ENCODE peak calls at places on chromosomes 11 and 22, in five cellular contexts. H, I, M, N and S are unnamed samples.

GRCh38 chr11:24808173-24808572 is 311.3 kb downstream of the LUZP2 start:
- DNase-seq in H (no peak), I (no peak), M (no peak), N (no peak), S (no peak)

GRCh38 chr22:47787501-47788227 is 1025.2 kb downstream of the TBC1D22A start:
- DNase-seq in H (no peak), I (no peak), M (no peak), N (no peak), S (peak)

GRCh38 chr11:116130122-116130521 is 625.9 kb upstream of the CADM1 start:
- DNase-seq in H (no peak), I (no peak), M (no peak), N (no peak), S (no peak)

GRCh38 chr11:116790167-116791001 is 1.3 kb downstream of the APOA5 start:
- DNase-seq in H (no peak), I (no peak), M (no peak), N (no peak), S (no peak)

GRCh38 chr11:20963596-20963995 is 294.2 kb downstream of the NELL1 start:
- DNase-seq in H (no peak), I (no peak), M (no peak), N (no peak), S (no peak)

GRCh38 chr11:65814131-65814959 is 19.4 kb upstream of the SNX32 start:
- DNase-seq in H (no peak), I (no peak), M (no peak), N (no peak), S (no peak)

GRCh38 chr11:47378011-47378835 is at the start of gene SPI1:
- DNase-seq in H (peak), I (peak), M (no peak), N (no peak), S (no peak)

GRCh38 chr11:135027461-135027860 is 615.4 kb upstream of the B3GAT1 start:
- DNase-seq in H (peak), I (no peak), M (peak), N (no peak), S (peak)

GRCh38 chr22:48696371-48696770 is 1131.3 kb downstream of the BRD1 start:
- DNase-seq in H (no peak), I (no peak), M (no peak), N (no peak), S (no peak)

GRCh38 chr11:61827573-61828378 is at the start of gene FADS2:
- DNase-seq in H (peak), I (no peak), M (peak), N (peak), S (peak)

GRCh38 chr11:120168960-120169681 is 31.2 kb upstream of the TRIM29 start:
- DNase-seq in H (peak), I (no peak), M (peak), N (peak), S (peak)

GRCh38 chr11:64747961-64748715 is 4.2 kb upstream of the RASGRP2 start:
- DNase-seq in H (no peak), I (peak), M (no peak), N (no peak), S (no peak)

GRCh38 chr11:45984192-45984591 is 61.7 kb downstream of the LARGE2 start:
- DNase-seq in H (peak), I (no peak), M (no peak), N (no peak), S (no peak)

GRCh38 chr11:113245216-113245615 is 69.2 kb upstream of the TTC12 start:
- DNase-seq in H (no peak), I (no peak), M (no peak), N (no peak), S (no peak)

GRCh38 chr22:44440224-44441160 is 57.5 kb downstream of the RTL6 start:
- DNase-seq in H (no peak), I (no peak), M (no peak), N (no peak), S (peak)

GRCh38 chr11:130338667-130339066 is 23.9 kb upstream of the ZBTB44 start:
- DNase-seq in H (no peak), I (no peak), M (no peak), N (no peak), S (no peak)

GRCh38 chr22:38051261-38051660 is 5.9 kb upstream of the PICK1 start:
- DNase-seq in H (no peak), I (no peak), M (no peak), N (no peak), S (no peak)

GRCh38 chr11:75402002-75402773 is 2.9 kb downstream of the RPS3 start:
- DNase-seq in H (no peak), I (peak), M (no peak), N (no peak), S (no peak)
- H3K4me3 ChIP-seq in H (peak), I (peak), M (no peak), N (no peak), S (peak)

DNA sequence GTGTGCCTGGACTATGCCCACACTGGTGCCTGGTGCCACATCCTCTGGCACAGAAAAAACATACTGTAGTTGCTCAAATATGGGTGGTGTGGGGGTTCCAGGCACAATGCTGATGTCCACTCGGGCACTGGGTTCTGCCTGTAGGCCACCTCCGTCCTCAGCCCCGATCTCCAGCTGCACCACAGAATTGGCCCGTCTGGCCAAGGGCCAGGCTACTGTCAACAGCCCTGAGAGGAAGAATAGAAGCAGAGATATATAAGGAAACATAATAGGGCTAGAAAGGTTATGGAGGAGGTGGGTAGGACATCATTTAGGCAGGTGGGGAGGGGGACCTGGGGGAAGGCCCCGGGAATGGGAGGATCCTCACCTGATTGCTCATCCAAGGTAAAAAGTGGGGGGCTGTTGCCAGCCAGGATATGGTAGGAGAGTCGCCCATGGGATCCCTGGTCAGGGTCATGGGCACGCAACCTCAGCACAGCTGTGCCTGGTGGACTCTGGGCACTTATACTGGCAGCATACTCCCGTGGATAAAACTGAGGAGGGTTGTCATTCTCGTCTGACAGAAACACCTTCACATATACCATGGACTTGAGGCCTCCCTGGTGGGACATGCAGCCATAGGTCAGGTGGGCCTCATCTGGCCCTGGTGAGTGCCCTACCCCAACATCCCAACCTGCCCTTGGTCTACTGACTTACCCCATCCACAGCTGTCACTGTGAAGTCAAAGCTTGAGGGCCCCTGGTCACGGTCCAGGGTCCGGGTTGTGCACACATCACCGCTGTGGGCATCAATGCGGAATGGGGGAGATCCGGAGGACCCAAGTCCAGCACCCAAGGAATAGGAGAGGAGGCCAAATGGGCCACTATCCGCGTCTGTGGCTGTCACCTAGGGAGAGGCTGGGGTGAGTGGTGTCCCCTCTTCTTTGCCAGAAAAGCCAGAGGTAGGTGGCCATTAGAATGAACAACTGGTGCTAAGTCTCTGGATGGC is 14.5 kb upstream of the TPP1 start:
- DNase-seq in H (no peak), I (no peak), M (no peak), N (no peak), S (no peak)
- H3K27ac ChIP-seq in H (no peak), I (no peak), M (no peak), N (no peak), S (no peak)

DNA sequence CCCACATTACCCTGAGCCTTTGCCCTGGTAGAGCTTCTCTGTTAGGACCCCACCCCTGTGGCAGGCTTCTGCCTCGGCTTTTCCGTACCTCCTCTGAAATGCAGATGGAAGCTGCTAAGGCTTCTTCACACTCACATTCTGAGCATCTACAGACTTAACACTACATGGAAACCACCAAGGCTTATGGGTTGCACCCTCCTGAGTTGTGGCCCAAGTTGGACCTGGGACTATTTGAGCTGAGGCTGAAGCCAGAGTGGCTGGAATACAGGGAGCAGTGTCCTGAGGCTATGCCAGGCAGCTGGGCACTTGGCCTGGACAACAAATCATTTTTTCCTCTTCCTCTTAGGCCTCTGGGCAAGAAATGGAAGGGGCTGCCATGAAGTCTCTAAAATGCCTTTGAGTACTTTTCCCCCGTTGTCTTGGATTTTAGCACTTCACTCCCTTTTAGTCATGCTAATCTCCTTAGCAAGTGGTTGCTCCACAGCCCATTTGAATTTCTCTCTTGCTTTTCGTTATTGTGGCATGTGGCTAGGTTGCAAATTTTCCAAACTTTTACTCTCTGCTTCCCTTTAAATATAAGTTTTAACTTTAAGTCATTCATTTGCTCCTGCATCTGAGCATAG is 114.8 kb upstream of the FIBIN start:
- DNase-seq in H (peak), I (no peak), M (no peak), N (no peak), S (peak)
- H3K4me3 ChIP-seq in H (no peak), I (no peak), M (no peak), N (no peak), S (no peak)

GRCh38 chr11:8699903-8700302 is 17.3 kb downstream of the RPL27A start:
- DNase-seq in H (peak), I (no peak), M (peak), N (no peak), S (peak)

GRCh38 chr11:8697056-8697455 is 14.5 kb downstream of the RPL27A start:
- DNase-seq in H (no peak), I (no peak), M (no peak), N (no peak), S (peak)

GRCh38 chr11:8698379-8698851 is 15.8 kb downstream of the RPL27A start:
- DNase-seq in H (peak), I (no peak), M (no peak), N (no peak), S (no peak)

GRCh38 chr11:8701891-8702597 is 19.5 kb downstream of the RPL27A start:
- DNase-seq in H (no peak), I (no peak), M (no peak), N (no peak), S (no peak)

DNA sequence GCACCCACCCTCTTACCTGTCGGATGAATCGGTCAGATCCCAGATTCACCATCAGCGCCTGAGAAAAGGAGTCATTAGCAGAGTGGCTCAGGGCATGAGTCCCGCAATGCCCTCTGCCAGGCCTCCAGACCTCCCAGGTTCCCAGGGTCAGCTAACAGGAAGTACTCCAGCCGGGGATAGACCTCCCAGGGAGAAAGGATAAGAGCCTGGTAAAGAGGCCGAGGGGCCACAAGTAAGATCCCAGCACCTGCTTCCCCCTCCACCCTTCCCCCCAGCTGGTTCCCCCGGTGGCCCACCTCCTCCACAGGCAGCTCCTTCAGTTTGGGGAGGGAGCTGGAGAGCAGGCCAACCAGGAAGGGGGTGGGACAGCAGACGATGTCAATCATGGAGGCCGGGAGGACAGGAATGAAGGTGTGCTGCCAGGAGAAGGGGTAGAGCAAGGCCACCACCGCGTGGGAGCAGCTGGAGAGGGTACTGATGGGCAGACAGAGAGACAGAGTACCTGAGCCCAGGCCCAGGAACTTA is 16.4 kb downstream of the RPL27A start:
- DNase-seq in H (peak), I (no peak), M (no peak), N (no peak), S (peak)
- H3K27ac ChIP-seq in H (peak), I (no peak), M (no peak), N (no peak), S (peak)

GRCh38 chr11:86228967-86229330 is 15.6 kb upstream of the EED start:
- DNase-seq in H (no peak), I (peak), M (no peak), N (no peak), S (no peak)

GRCh38 chr11:86232556-86232955 is 12.0 kb upstream of the EED start:
- DNase-seq in H (no peak), I (no peak), M (no peak), N (no peak), S (no peak)

GRCh38 chr11:86228269-86228966 is 16.1 kb upstream of the EED start:
- DNase-seq in H (no peak), I (no peak), M (no peak), N (no peak), S (no peak)

GRCh38 chr11:86230196-86230813 is 14.2 kb upstream of the EED start:
- DNase-seq in H (no peak), I (no peak), M (no peak), N (no peak), S (no peak)

GRCh38 chr11:86230921-86231320 is 13.6 kb upstream of the EED start:
- DNase-seq in H (no peak), I (no peak), M (no peak), N (no peak), S (no peak)
- H3K4me3 ChIP-seq in H (no peak), I (no peak), M (no peak), N (no peak), S (no peak)

DNA sequence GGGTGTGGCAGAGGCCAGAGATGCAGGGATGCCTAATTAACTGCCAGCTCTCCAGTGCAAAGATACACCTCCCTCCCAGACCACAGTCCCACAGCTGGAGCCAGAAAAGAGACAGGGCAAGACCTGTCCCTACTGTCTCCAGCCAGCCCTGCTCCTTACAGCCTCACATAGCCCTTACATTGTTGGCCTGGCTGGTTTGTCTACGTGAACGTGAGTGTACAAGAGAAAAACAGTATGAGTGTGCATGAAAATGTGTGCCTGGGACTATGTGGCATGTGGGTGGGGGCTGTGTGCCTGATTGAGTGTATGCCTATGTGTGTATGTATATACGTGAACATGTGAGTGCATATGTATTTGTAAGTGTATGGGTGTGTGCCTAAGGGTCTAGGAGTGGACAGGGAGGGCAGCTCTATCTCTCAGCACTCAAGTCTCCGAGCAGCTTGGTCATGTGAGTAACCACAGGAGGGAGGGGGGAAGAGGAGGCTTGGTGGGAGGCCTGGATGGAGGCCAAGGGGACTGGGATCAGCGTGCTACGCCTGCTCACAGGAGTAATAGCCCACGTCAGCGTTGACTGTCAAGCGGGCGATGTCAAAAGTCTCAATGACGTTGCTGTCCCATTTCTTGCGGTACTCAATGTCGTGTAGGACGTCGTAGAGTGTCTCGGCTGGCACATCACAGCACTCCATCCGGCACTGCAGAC is 6.6 kb upstream of the ARAP1 start:
- DNase-seq in H (no peak), I (no peak), M (peak), N (no peak), S (no peak)
- H3K27ac ChIP-seq in H (no peak), I (no peak), M (peak), N (no peak), S (no peak)

DNA sequence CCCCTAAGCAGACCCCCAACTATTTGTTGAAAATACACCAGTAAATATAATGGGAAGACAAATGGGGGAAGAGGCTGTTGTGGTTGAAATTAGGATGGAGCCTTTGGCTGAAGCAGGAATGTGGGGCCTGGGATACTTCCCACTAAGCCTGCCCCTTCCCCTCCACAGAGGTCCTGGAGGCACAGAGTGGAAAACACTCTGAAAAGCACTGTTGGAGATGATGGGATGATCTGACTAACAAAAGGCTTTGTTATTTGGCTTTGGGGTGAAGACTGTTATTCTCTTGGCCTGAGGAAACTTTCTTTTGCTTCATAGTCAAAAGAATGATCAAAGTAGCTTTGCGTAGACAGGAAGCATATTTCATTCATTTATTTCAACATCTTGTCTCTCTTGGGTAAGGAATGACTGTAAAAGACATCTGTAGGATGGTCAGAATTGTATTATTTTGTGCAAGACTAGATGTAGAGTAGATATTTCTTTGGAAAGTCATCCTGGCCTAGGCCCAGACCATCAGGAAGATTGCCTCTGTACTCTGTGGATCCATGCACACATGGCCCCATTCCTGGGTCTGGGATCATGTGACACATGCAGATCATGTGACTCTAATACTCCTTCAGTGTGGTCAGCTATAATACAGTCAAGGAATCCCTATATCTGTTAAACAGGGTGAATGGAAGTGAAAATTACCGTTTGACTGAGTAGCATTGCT is 111.5 kb downstream of the SPON1 start:
- DNase-seq in H (peak), I (no peak), M (no peak), N (no peak), S (no peak)
- H3K4me3 ChIP-seq in H (no peak), I (no peak), M (no peak), N (no peak), S (no peak)

GRCh38 chr22:22507743-22508273 is 734 bp downstream of the ZNF280B start:
- DNase-seq in H (peak), I (no peak), M (no peak), N (no peak), S (no peak)
- H3K27ac ChIP-seq in H (no peak), I (no peak), M (no peak), N (peak), S (no peak)

GRCh38 chr11:368414-369335 is 624 bp upstream of the B4GALNT4 start:
- DNase-seq in H (no peak), I (no peak), M (peak), N (no peak), S (peak)
- H3K4me3 ChIP-seq in H (peak), I (no peak), M (peak), N (no peak), S (no peak)